ENCODE peak calls at places on chromosomes 11 and 22, in ten cellular contexts. One of them, this sample, is unnamed.

GRCh38 chr11:17813391-17814059 is 78.9 kb downstream of the KCNC1 start:
- DNase-seq in BJ: no peak
- DNase-seq in cardiac muscle cell: no peak
- DNase-seq in astrocyte of the spinal cord: no peak
- DNase-seq in AG09309: no peak
- DNase-seq in HCT116: no peak
- DNase-seq in lower lobe of right lung: no peak
- DNase-seq in GM12865: no peak
- DNase-seq in IMR-90: no peak
- DNase-seq in AG04450: no peak
- DNase-seq in this sample: no peak

GRCh38 chr11:122241561-122241960 is 125.5 kb upstream of the BLID start:
- DNase-seq in BJ: no peak
- DNase-seq in cardiac muscle cell: no peak
- DNase-seq in astrocyte of the spinal cord: no peak
- DNase-seq in AG09309: no peak
- DNase-seq in HCT116: no peak
- DNase-seq in lower lobe of right lung: no peak
- DNase-seq in GM12865: no peak
- DNase-seq in IMR-90: no peak
- DNase-seq in AG04450: no peak
- DNase-seq in this sample: no peak

GRCh38 chr11:46001427-46002049 is 79.1 kb downstream of the LARGE2 start:
- DNase-seq in BJ: peak
- DNase-seq in cardiac muscle cell: no peak
- DNase-seq in astrocyte of the spinal cord: peak
- DNase-seq in AG09309: no peak
- DNase-seq in HCT116: no peak
- DNase-seq in lower lobe of right lung: no peak
- DNase-seq in GM12865: no peak
- DNase-seq in IMR-90: peak
- DNase-seq in AG04450: peak
- DNase-seq in this sample: no peak

GRCh38 chr22:46421272-46421671 is 85.8 kb downstream of the TRMU start:
- DNase-seq in BJ: no peak
- DNase-seq in cardiac muscle cell: no peak
- DNase-seq in astrocyte of the spinal cord: no peak
- DNase-seq in AG09309: no peak
- DNase-seq in HCT116: no peak
- DNase-seq in lower lobe of right lung: peak
- DNase-seq in GM12865: peak
- DNase-seq in IMR-90: no peak
- DNase-seq in AG04450: no peak
- DNase-seq in this sample: peak

GRCh38 chr11:87173185-87174039 is 135.7 kb downstream of the TMEM135 start:
- DNase-seq in BJ: peak
- DNase-seq in cardiac muscle cell: no peak
- DNase-seq in astrocyte of the spinal cord: peak
- DNase-seq in AG09309: peak
- DNase-seq in HCT116: peak
- DNase-seq in lower lobe of right lung: no peak
- DNase-seq in GM12865: no peak
- DNase-seq in IMR-90: peak
- DNase-seq in AG04450: peak
- DNase-seq in this sample: no peak

GRCh38 chr11:45665933-45666647 is 668 bp upstream of the CHST1 start:
- DNase-seq in BJ: no peak
- DNase-seq in cardiac muscle cell: no peak
- DNase-seq in astrocyte of the spinal cord: no peak
- DNase-seq in AG09309: no peak
- DNase-seq in HCT116: no peak
- DNase-seq in lower lobe of right lung: no peak
- DNase-seq in GM12865: no peak
- DNase-seq in IMR-90: no peak
- DNase-seq in AG04450: no peak
- DNase-seq in this sample: no peak

GRCh38 chr11:94732617-94733292 is 35.4 kb upstream of the AMOTL1 start:
- DNase-seq in BJ: peak
- DNase-seq in cardiac muscle cell: no peak
- DNase-seq in astrocyte of the spinal cord: peak
- DNase-seq in AG09309: peak
- DNase-seq in HCT116: no peak
- DNase-seq in lower lobe of right lung: peak
- DNase-seq in GM12865: no peak
- DNase-seq in IMR-90: peak
- DNase-seq in AG04450: peak
- DNase-seq in this sample: no peak

GRCh38 chr22:31852691-31853370 is 91.5 kb upstream of the YWHAH start:
- DNase-seq in BJ: no peak
- DNase-seq in cardiac muscle cell: no peak
- DNase-seq in astrocyte of the spinal cord: no peak
- DNase-seq in AG09309: no peak
- DNase-seq in HCT116: no peak
- DNase-seq in lower lobe of right lung: no peak
- DNase-seq in GM12865: no peak
- DNase-seq in IMR-90: peak
- DNase-seq in AG04450: no peak
- DNase-seq in this sample: no peak

GRCh38 chr11:105033781-105034180 is 1.2 kb downstream of the CASP1 start:
- DNase-seq in BJ: no peak
- DNase-seq in cardiac muscle cell: no peak
- DNase-seq in astrocyte of the spinal cord: no peak
- DNase-seq in AG09309: no peak
- DNase-seq in HCT116: no peak
- DNase-seq in lower lobe of right lung: no peak
- DNase-seq in GM12865: no peak
- DNase-seq in IMR-90: no peak
- DNase-seq in AG04450: no peak
- DNase-seq in this sample: no peak

GRCh38 chr11:105033344-105033743 is 1.6 kb downstream of the CASP1 start:
- DNase-seq in BJ: no peak
- DNase-seq in cardiac muscle cell: no peak
- DNase-seq in astrocyte of the spinal cord: no peak
- DNase-seq in AG09309: no peak
- DNase-seq in HCT116: no peak
- DNase-seq in lower lobe of right lung: no peak
- DNase-seq in GM12865: no peak
- DNase-seq in IMR-90: no peak
- DNase-seq in AG04450: no peak
- DNase-seq in this sample: no peak

GRCh38 chr11:105032495-105032894 is 2.4 kb downstream of the CASP1 start:
- DNase-seq in BJ: no peak
- DNase-seq in cardiac muscle cell: no peak
- DNase-seq in astrocyte of the spinal cord: no peak
- DNase-seq in AG09309: no peak
- DNase-seq in HCT116: no peak
- DNase-seq in lower lobe of right lung: no peak
- DNase-seq in GM12865: no peak
- DNase-seq in IMR-90: no peak
- DNase-seq in AG04450: no peak
- DNase-seq in this sample: no peak

GRCh38 chr11:105040703-105041102 is 4.4 kb downstream of the CARD16 start:
- DNase-seq in BJ: no peak
- DNase-seq in cardiac muscle cell: no peak
- DNase-seq in astrocyte of the spinal cord: no peak
- DNase-seq in AG09309: no peak
- DNase-seq in HCT116: no peak
- DNase-seq in lower lobe of right lung: no peak
- DNase-seq in GM12865: no peak
- DNase-seq in IMR-90: no peak
- DNase-seq in AG04450: no peak
- DNase-seq in this sample: no peak

DNA sequence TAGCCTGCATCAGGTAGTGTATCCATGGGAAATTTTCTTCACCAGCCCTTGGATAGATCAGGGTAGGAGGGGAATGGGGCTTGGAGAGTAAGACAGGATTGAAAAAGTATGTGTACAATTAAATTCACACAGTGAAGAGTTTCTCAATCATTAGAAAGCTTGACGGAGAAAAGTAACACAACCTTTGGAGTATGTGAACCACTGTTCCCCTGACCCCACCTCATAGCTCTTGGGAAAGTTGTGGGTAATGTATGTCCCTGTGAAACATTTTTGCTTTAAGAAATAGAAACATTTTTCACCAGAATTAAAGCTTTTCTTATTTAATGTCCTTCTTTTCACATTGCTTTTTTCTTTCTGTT is 297 bp upstream of the CASP1 start:
- DNase-seq in BJ: no peak
- DNase-seq in cardiac muscle cell: no peak
- DNase-seq in astrocyte of the spinal cord: no peak
- DNase-seq in AG09309: no peak
- DNase-seq in HCT116: no peak
- DNase-seq in lower lobe of right lung: no peak
- DNase-seq in GM12865: no peak
- DNase-seq in IMR-90: no peak
- DNase-seq in AG04450: no peak
- DNase-seq in this sample: no peak
- H3K4me3 ChIP-seq in BJ: no peak
- H3K4me3 ChIP-seq in cardiac muscle cell: no peak
- H3K4me3 ChIP-seq in astrocyte of the spinal cord: no peak
- H3K4me3 ChIP-seq in AG09309: no peak
- H3K4me3 ChIP-seq in HCT116: no peak
- H3K4me3 ChIP-seq in lower lobe of right lung: peak
- H3K4me3 ChIP-seq in GM12865: peak
- H3K4me3 ChIP-seq in IMR-90: no peak
- H3K4me3 ChIP-seq in AG04450: peak
- H3K4me3 ChIP-seq in this sample: no peak

GRCh38 chr11:67465190-67465522 is 3.9 kb downstream of the TMEM134 start:
- DNase-seq in BJ: no peak
- DNase-seq in cardiac muscle cell: no peak
- DNase-seq in astrocyte of the spinal cord: no peak
- DNase-seq in AG09309: no peak
- DNase-seq in HCT116: no peak
- DNase-seq in lower lobe of right lung: no peak
- DNase-seq in GM12865: no peak
- DNase-seq in IMR-90: no peak
- DNase-seq in AG04450: no peak
- DNase-seq in this sample: no peak

GRCh38 chr11:67466367-67466766 is 2.7 kb downstream of the TMEM134 start:
- DNase-seq in BJ: no peak
- DNase-seq in cardiac muscle cell: no peak
- DNase-seq in astrocyte of the spinal cord: no peak
- DNase-seq in AG09309: no peak
- DNase-seq in HCT116: no peak
- DNase-seq in lower lobe of right lung: no peak
- DNase-seq in GM12865: no peak
- DNase-seq in IMR-90: no peak
- DNase-seq in AG04450: no peak
- DNase-seq in this sample: no peak

GRCh38 chr11:67463680-67464410 is 5.2 kb downstream of the TMEM134 start:
- DNase-seq in BJ: no peak
- DNase-seq in cardiac muscle cell: no peak
- DNase-seq in astrocyte of the spinal cord: no peak
- DNase-seq in AG09309: no peak
- DNase-seq in HCT116: peak
- DNase-seq in lower lobe of right lung: peak
- DNase-seq in GM12865: peak
- DNase-seq in IMR-90: no peak
- DNase-seq in AG04450: no peak
- DNase-seq in this sample: no peak

GRCh38 chr11:67463186-67463585 is 5.9 kb downstream of the TMEM134 start:
- DNase-seq in BJ: no peak
- DNase-seq in cardiac muscle cell: no peak
- DNase-seq in astrocyte of the spinal cord: no peak
- DNase-seq in AG09309: no peak
- DNase-seq in HCT116: no peak
- DNase-seq in lower lobe of right lung: no peak
- DNase-seq in GM12865: no peak
- DNase-seq in IMR-90: no peak
- DNase-seq in AG04450: no peak
- DNase-seq in this sample: no peak

DNA sequence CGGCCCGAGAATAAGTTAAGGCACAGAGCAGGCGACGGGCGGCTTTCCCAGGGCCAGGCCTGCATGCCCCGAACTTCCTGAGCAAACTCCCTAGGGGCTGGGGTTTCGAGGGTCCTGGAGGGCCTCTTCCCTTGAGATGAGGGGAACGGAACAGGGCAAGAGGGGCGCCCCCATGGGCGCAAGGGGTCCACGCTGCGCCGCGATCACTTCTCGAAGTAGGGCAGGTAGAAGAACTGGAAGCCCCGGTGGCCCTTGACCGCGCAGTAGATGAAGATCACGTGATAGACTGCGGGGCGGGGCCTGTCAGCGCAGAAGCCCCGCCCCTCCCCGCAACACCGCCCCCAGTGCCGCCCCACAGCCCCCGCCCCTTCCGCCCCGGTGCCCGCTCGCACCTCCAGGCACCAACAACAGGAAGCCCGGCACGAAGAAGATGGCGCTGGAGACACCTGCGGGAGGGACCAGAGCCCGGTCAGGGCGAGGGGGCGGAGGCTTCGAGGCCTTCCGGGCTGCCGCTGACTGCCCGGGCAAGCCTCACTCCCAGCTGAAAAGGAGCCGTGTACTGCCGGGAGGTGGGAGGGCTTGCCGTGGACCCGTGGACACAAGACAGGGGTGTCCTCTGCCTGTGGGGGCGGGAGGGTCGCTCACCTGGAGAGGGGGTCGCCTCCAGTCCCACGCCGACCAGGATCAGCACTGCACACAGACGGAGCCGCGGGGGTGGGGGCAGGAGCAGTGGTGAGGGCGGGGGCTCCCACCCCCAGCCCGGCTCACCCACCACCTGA is 4.5 kb downstream of the TMEM134 start:
- DNase-seq in BJ: no peak
- DNase-seq in cardiac muscle cell: peak
- DNase-seq in astrocyte of the spinal cord: peak
- DNase-seq in AG09309: no peak
- DNase-seq in HCT116: peak
- DNase-seq in lower lobe of right lung: peak
- DNase-seq in GM12865: peak
- DNase-seq in IMR-90: peak
- DNase-seq in AG04450: no peak
- DNase-seq in this sample: peak
- H3K4me3 ChIP-seq in BJ: peak
- H3K4me3 ChIP-seq in cardiac muscle cell: peak
- H3K4me3 ChIP-seq in astrocyte of the spinal cord: peak
- H3K4me3 ChIP-seq in AG09309: no peak
- H3K4me3 ChIP-seq in HCT116: peak
- H3K4me3 ChIP-seq in lower lobe of right lung: peak
- H3K4me3 ChIP-seq in GM12865: peak
- H3K4me3 ChIP-seq in IMR-90: peak
- H3K4me3 ChIP-seq in AG04450: peak
- H3K4me3 ChIP-seq in this sample: peak

DNA sequence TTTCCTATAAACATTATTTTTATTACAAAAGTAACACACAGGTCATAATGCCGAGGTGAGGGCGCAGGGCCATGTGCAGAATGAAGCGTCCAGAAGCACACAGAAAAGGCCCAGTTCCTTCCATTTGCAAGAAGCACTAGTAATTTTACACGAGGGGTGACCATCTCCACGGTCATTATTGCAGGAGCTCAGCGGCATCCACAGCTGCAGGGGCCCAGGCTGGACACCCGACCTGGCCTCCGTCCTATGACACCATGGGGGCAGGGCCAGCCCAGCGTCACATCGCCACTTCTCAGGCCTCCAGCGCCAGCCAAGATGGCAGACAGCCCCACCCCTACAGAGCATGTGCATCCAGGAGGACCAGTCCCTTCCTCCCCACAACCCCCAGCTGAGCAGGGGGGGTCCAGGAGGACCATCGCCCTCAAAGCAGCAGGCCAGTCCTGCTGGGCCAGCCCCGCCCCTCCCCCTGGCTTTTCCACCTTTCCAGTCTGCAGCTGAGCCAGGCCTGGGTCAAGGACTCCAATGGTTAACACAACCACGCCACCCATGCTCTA is 3.5 kb downstream of the IGF2 start:
- DNase-seq in BJ: no peak
- DNase-seq in cardiac muscle cell: no peak
- DNase-seq in astrocyte of the spinal cord: no peak
- DNase-seq in AG09309: no peak
- DNase-seq in HCT116: no peak
- DNase-seq in lower lobe of right lung: peak
- DNase-seq in GM12865: no peak
- DNase-seq in IMR-90: no peak
- DNase-seq in AG04450: no peak
- DNase-seq in this sample: no peak
- H3K4me3 ChIP-seq in BJ: peak
- H3K4me3 ChIP-seq in cardiac muscle cell: no peak
- H3K4me3 ChIP-seq in astrocyte of the spinal cord: no peak
- H3K4me3 ChIP-seq in AG09309: no peak
- H3K4me3 ChIP-seq in HCT116: no peak
- H3K4me3 ChIP-seq in lower lobe of right lung: no peak
- H3K4me3 ChIP-seq in GM12865: no peak
- H3K4me3 ChIP-seq in IMR-90: no peak
- H3K4me3 ChIP-seq in AG04450: no peak
- H3K4me3 ChIP-seq in this sample: no peak

DNA sequence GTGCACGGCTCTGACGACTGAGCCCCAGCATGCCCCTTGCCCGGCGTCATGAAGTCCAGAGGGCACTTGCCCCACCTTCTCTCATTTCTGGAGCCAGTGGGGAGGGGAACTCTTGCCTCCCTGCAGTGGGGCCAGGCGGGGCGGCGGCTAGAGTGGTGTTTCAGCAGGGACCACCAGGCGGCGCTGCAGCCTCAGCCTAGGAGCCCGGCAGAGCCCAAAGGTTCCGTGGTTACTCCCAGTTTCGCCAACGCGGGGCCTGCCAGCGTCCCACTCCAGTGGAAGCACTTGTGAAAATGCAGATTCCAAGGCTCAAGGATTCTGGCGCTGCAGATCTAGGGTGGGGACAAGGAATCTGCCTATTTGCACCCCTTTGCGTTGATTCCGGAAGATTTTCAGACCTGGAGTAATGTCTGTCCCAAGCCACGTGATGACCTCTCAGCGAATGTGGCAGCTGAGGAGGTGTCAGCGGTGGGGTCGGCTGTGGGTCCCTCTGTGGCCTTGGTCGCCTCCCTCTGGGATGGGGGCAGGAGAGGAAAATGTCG is 55.7 kb downstream of the CD82 start:
- DNase-seq in BJ: no peak
- DNase-seq in cardiac muscle cell: peak
- DNase-seq in astrocyte of the spinal cord: peak
- DNase-seq in AG09309: no peak
- DNase-seq in HCT116: peak
- DNase-seq in lower lobe of right lung: peak
- DNase-seq in GM12865: peak
- DNase-seq in IMR-90: peak
- DNase-seq in AG04450: no peak
- DNase-seq in this sample: no peak
- H3K4me3 ChIP-seq in BJ: no peak
- H3K4me3 ChIP-seq in cardiac muscle cell: no peak
- H3K4me3 ChIP-seq in astrocyte of the spinal cord: no peak
- H3K4me3 ChIP-seq in AG09309: no peak
- H3K4me3 ChIP-seq in HCT116: peak
- H3K4me3 ChIP-seq in lower lobe of right lung: no peak
- H3K4me3 ChIP-seq in GM12865: no peak
- H3K4me3 ChIP-seq in IMR-90: no peak
- H3K4me3 ChIP-seq in AG04450: no peak
- H3K4me3 ChIP-seq in this sample: no peak